ENCODE peak calls at places on chromosomes 2 and 18, in five cellular contexts. F, I, S, G and Q are unnamed samples.
A peak's percentile ranks its signal among the peaks of the same experiment; 100 is the strongest.

GRCh38 chr2:159322419-159322818 is 35.9 kb upstream of the WDSUB1 start:
- DNase-seq in G (no peak), S (no peak), I (no peak), F (no peak), Q (no peak)

GRCh38 chr18:37710731-37711130 is 145.1 kb upstream of the CELF4 start:
- DNase-seq in I (no peak), G (no peak), S (no peak), F (no peak), Q (no peak)

GRCh38 chr18:9296233-9297006 is 38.2 kb upstream of the TWSG1 start:
- DNase-seq in S (no peak), G (no peak), I (no peak), F (no peak), Q (no peak)

GRCh38 chr2:85760371-85760770 is 6.6 kb downstream of the ATOH8 start:
- DNase-seq in S (no peak), F (no peak), G (no peak), I (peak; percentile 80), Q (no peak)

GRCh38 chr2:160253440-160254296 is 53.6 kb upstream of the ITGB6 start:
- DNase-seq in G (peak; percentile 74), I (no peak), S (no peak), F (no peak), Q (no peak)

GRCh38 chr2:197846120-197846519 is 41.7 kb downstream of the PLCL1 start:
- DNase-seq in I (peak; percentile 17), S (no peak), G (no peak), F (no peak), Q (no peak)

GRCh38 chr18:12656671-12657047 is 1.2 kb downstream of the SPIRE1 start:
- DNase-seq in G (peak; percentile 43), I (no peak), F (peak; percentile 7), S (no peak), Q (no peak)

GRCh38 chr2:17830053-17831034 is 14.1 kb downstream of the MSGN1 start:
- DNase-seq in I (peak; percentile 87), G (peak; percentile 74), S (peak; percentile 2), F (peak; percentile 69), Q (no peak)

GRCh38 chr2:12303181-12304030 is 413.3 kb upstream of the TRIB2 start:
- DNase-seq in G (peak; percentile 99), F (no peak), S (no peak), I (peak; percentile 91), Q (no peak)

GRCh38 chr2:164044637-164045036 is 308.8 kb upstream of the FIGN start:
- DNase-seq in F (no peak), G (no peak), I (no peak), S (no peak), Q (no peak)

GRCh38 chr2:8119782-8120551 is 561.9 kb upstream of the ID2 start:
- DNase-seq in S (no peak), F (no peak), I (peak; percentile 4), G (peak; percentile 55), Q (no peak)

GRCh38 chr2:117985092-117985491 is 28.8 kb downstream of the CCDC93 start:
- DNase-seq in G (no peak), F (no peak), I (peak; percentile 68), S (no peak), Q (no peak)

GRCh38 chr2:220504890-220505564 is 877.6 kb downstream of the SLC4A3 start:
- DNase-seq in F (no peak), I (no peak), S (no peak), G (peak; percentile 52), Q (no peak)

GRCh38 chr2:187138240-187138639 is 289.3 kb upstream of the ZSWIM2 start:
- DNase-seq in S (no peak), I (peak; percentile 14), F (peak; percentile 17), G (peak; percentile 55), Q (no peak)

GRCh38 chr2:75130171-75130570 is 69.1 kb downstream of the TACR1 start:
- DNase-seq in F (no peak), G (no peak), S (no peak), I (no peak), Q (no peak)

GRCh38 chr2:119958642-119959268 is 54.1 kb upstream of the EPB41L5 start:
- DNase-seq in S (no peak), G (peak; percentile 17), I (no peak), F (no peak), Q (no peak)

GRCh38 chr2:135821190-135821589 is 15.8 kb downstream of the LCT start:
- DNase-seq in G (no peak), S (no peak), F (peak; percentile 28), I (no peak), Q (no peak)

GRCh38 chr2:147937744-147938349 is 82.7 kb downstream of the ORC4 start:
- DNase-seq in S (no peak), G (peak; percentile 43), I (no peak), F (peak; percentile 84), Q (no peak)

GRCh38 chr2:136381722-136382633 is 264.0 kb upstream of the CXCR4 start:
- DNase-seq in I (no peak), S (peak; percentile 33), G (no peak), F (no peak), Q (peak; percentile 56)

GRCh38 chr2:135132314-135132713 is 80.2 kb downstream of the RAB3GAP1 start:
- DNase-seq in G (peak; percentile 65), S (no peak), F (no peak), I (no peak), Q (no peak)

GRCh38 chr2:177474904-177475474 is 82.4 kb downstream of the AGPS start:
- DNase-seq in G (peak; percentile 56), F (no peak), I (peak; percentile 65), S (no peak), Q (no peak)

GRCh38 chr2:164620873-164621760 is at the start of gene GRB14:
- DNase-seq in S (no peak), F (no peak), G (peak; percentile 10), I (no peak), Q (no peak)

GRCh38 chr2:118530976-118531375 is 316.5 kb downstream of the EN1 start:
- DNase-seq in I (no peak), S (no peak), G (peak; percentile 33), F (no peak), Q (no peak)

GRCh38 chr18:46810481-46811000 is 53.7 kb upstream of the ST8SIA5 start:
- DNase-seq in G (no peak), I (no peak), S (no peak), F (no peak), Q (no peak)

GRCh38 chr2:201890447-201890846 is 84.1 kb downstream of the CDK15 start:
- DNase-seq in G (peak; percentile 27), I (no peak), S (no peak), F (no peak), Q (no peak)

GRCh38 chr2:182521453-182522427 is 94.9 kb upstream of the PDE1A start:
- DNase-seq in I (no peak), F (no peak), S (no peak), G (no peak), Q (no peak)

GRCh38 chr2:186653511-186653910 is 40.3 kb upstream of the FAM171B start:
- DNase-seq in I (no peak), F (no peak), S (no peak), G (no peak), Q (no peak)

GRCh38 chr2:67260348-67261277 is 136.5 kb upstream of the ETAA1 start:
- DNase-seq in G (peak; percentile 98), S (no peak), I (no peak), F (no peak), Q (no peak)

GRCh38 chr18:4453712-4454547 is 1.2 kb downstream of the DLGAP1 start:
- DNase-seq in G (no peak), F (no peak), I (peak; percentile 33), S (no peak), Q (no peak)